ENCODE peak calls at places on chromosomes 1 and 21, in six cellular contexts. H is C1 segment of cervical spinal cord; B is hippocampal formation; M is activated effector memory CD4-positive, alpha-beta T cell treated with Interleukin-2 at 50 U/mL for 16 hours; G is stimulated activated CD8-positive, alpha-beta memory T cell treated with anti-CD3 and anti-CD28 coated beads, Interleukin-15, amount 100 ng/mL, for 4 hours; Q is SK-N-SH. A is an unnamed sample.

GRCh38 chr1:37434292-37434907 is 40.0 kb upstream of the ZC3H12A start:
- DNase-seq in H (peak), Q (peak), M (peak), G (peak), B (peak), A (no peak)

GRCh38 chr1:48462716-48463285 is 9.2 kb downstream of the SPATA6 start:
- DNase-seq in G (no peak), H (no peak), M (no peak), B (no peak), Q (no peak), A (no peak)

GRCh38 chr1:59750612-59751395 is 63.9 kb upstream of the HOOK1 start:
- DNase-seq in Q (no peak), G (no peak), H (no peak), B (no peak), M (no peak), A (no peak)

GRCh38 chr1:185450917-185451316 is 133.9 kb upstream of the IVNS1ABP start:
- DNase-seq in B (no peak), M (no peak), H (no peak), G (no peak), Q (no peak), A (no peak)

GRCh38 chr1:173112129-173112528 is 61.4 kb upstream of the TNFSF18 start:
- DNase-seq in B (no peak), G (no peak), Q (no peak), H (no peak), M (no peak), A (peak)

GRCh38 chr21:20902998-20903397 is 95.2 kb upstream of the NCAM2 start:
- DNase-seq in G (no peak), Q (no peak), M (no peak), H (no peak), B (no peak), A (no peak)

GRCh38 chr1:16451868-16452528 is 11.5 kb downstream of the NECAP2 start:
- DNase-seq in Q (no peak), B (no peak), H (no peak), G (no peak), M (no peak), A (no peak)

GRCh38 chr21:36990508-36991205 is 15.8 kb upstream of the RIPPLY3 start:
- DNase-seq in H (no peak), G (no peak), B (no peak), Q (no peak), M (no peak), A (no peak)

GRCh38 chr1:71737768-71738167 is 544.6 kb downstream of the NEGR1 start:
- DNase-seq in H (no peak), M (no peak), B (no peak), G (no peak), Q (no peak), A (no peak)

GRCh38 chr1:31788825-31789256 is 24.7 kb upstream of the ADGRB2 start:
- DNase-seq in B (peak), M (no peak), Q (no peak), H (no peak), G (peak), A (no peak)

GRCh38 chr1:168360151-168360550 is 79.5 kb downstream of the TBX19 start:
- DNase-seq in Q (no peak), G (no peak), B (no peak), M (no peak), H (no peak), A (no peak)

GRCh38 chr1:21216835-21217811 is 40.4 kb upstream of the EIF4G3 start:
- DNase-seq in H (no peak), Q (peak), M (peak), B (no peak), G (peak), A (peak)

GRCh38 chr1:64511054-64511453 is 41.1 kb downstream of the CACHD1 start:
- DNase-seq in M (no peak), G (no peak), B (no peak), Q (no peak), H (no peak), A (no peak)

GRCh38 chr21:44360174-44360573 is 6.8 kb downstream of the TRPM2 start:
- DNase-seq in G (no peak), Q (no peak), B (no peak), M (no peak), H (no peak), A (no peak)

GRCh38 chr1:16921391-16922185 is at the start of gene CROCC:
- DNase-seq in M (peak), Q (peak), B (no peak), H (peak), G (no peak), A (no peak)

GRCh38 chr1:46523556-46524443 is 27.6 kb downstream of the KNCN start:
- DNase-seq in H (no peak), Q (no peak), G (no peak), B (no peak), M (no peak), A (no peak)

GRCh38 chr1:190159146-190159545 is 318.5 kb downstream of the BRINP3 start:
- DNase-seq in H (no peak), B (no peak), Q (no peak), M (no peak), G (no peak), A (no peak)

GRCh38 chr1:43073490-43074230 is 98.4 kb downstream of the EBNA1BP2 start:
- DNase-seq in G (peak), M (peak), B (peak), Q (peak), H (peak), A (peak)

GRCh38 chr21:43697758-43698643 is 20.9 kb upstream of the PDXK start:
- DNase-seq in M (no peak), Q (no peak), H (no peak), G (no peak), B (no peak), A (no peak)

GRCh38 chr1:78520843-78521242 is 30.1 kb downstream of the PTGFR start:
- DNase-seq in G (no peak), H (no peak), M (no peak), Q (no peak), B (no peak), A (no peak)

GRCh38 chr1:157369808-157370521 is 182.3 kb downstream of the FCRL5 start:
- DNase-seq in H (no peak), B (peak), M (no peak), G (no peak), Q (peak), A (no peak)

GRCh38 chr1:207981976-207982375 is 71.1 kb upstream of the CD34 start:
- DNase-seq in H (no peak), B (no peak), M (no peak), Q (peak), G (no peak), A (no peak)

GRCh38 chr1:204929487-204930185 is 59.0 kb downstream of the NFASC start:
- DNase-seq in Q (no peak), G (no peak), H (no peak), M (no peak), B (no peak), A (no peak)

GRCh38 chr1:214762902-214763301 is 159.9 kb downstream of the CENPF start:
- DNase-seq in H (no peak), B (no peak), G (no peak), Q (no peak), M (no peak), A (no peak)

GRCh38 chr1:79197421-79197820 is 190.9 kb upstream of the ADGRL4 start:
- DNase-seq in Q (peak), M (no peak), B (no peak), G (no peak), H (no peak), A (no peak)

GRCh38 chr1:234953655-234954420 is 174.8 kb downstream of the TOMM20 start:
- DNase-seq in B (no peak), M (no peak), G (no peak), H (no peak), Q (no peak), A (no peak)

GRCh38 chr1:19689856-19690255 is 25.2 kb downstream of the HTR6 start:
- DNase-seq in G (no peak), M (no peak), B (no peak), Q (no peak), H (no peak), A (no peak)

GRCh38 chr21:26130249-26130896 is 40.2 kb downstream of the APP start:
- DNase-seq in M (no peak), Q (no peak), G (no peak), H (no peak), B (no peak), A (no peak)

GRCh38 chr1:148317288-148317985 is 165.4 kb upstream of the NBPF11 start:
- DNase-seq in M (no peak), G (no peak), H (no peak), Q (no peak), B (no peak), A (no peak)

GRCh38 chr1:162987866-162988265 is 81.3 kb upstream of the RGS4 start:
- DNase-seq in H (no peak), G (no peak), B (no peak), M (no peak), Q (no peak), A (no peak)

GRCh38 chr1:4277598-4277997 is 376.8 kb upstream of the AJAP1 start:
- DNase-seq in G (no peak), B (no peak), Q (no peak), H (no peak), M (no peak), A (no peak)

GRCh38 chr1:47901001-47901575 is 96.1 kb downstream of the TRABD2B start:
- DNase-seq in G (no peak), H (no peak), Q (no peak), M (no peak), B (no peak), A (no peak)

GRCh38 chr1:3454811-3455618 is 550 bp downstream of the ARHGEF16 start:
- DNase-seq in H (no peak), M (no peak), Q (peak), B (no peak), G (no peak), A (no peak)

GRCh38 chr1:41479000-41479807 is 5.3 kb downstream of the EDN2 start:
- DNase-seq in M (no peak), B (no peak), Q (no peak), H (peak), G (no peak), A (no peak)

GRCh38 chr1:6045561-6045960 is at the start of gene KCNAB2:
- DNase-seq in B (no peak), G (no peak), Q (no peak), M (no peak), H (no peak), A (no peak)

GRCh38 chr1:169483500-169483966 is 2.2 kb downstream of the SLC19A2 start:
- DNase-seq in H (no peak), M (no peak), Q (no peak), G (no peak), B (no peak), A (no peak)

GRCh38 chr21:46627726-46628125 is 7.7 kb upstream of the PRMT2 start:
- DNase-seq in H (no peak), G (no peak), Q (no peak), B (no peak), M (no peak), A (no peak)

GRCh38 chr21:17697474-17697873 is 84.8 kb upstream of the BTG3 start:
- DNase-seq in M (no peak), Q (no peak), G (no peak), B (no peak), H (no peak), A (no peak)

GRCh38 chr1:209899948-209900347 is 38.1 kb upstream of the SYT14 start:
- DNase-seq in G (no peak), M (no peak), Q (peak), H (no peak), B (no peak), A (no peak)

A was measured in GM12864.